ENCODE peak calls at places on chromosome 21, in eight cellular contexts. P is stimulated activated CD4-positive, alpha-beta T cell treated with anti-CD3 and anti-CD28 coated beads, Interleukin-12 subunit alpha, Interleukin-12 subunit beta, amount 100 ng/mL, for 4 hours; X is SK-N-DZ; R is PC-9; U is nephron progenitor cell; V is OCI-LY7; S is fibroblast of the conjunctiva; G is omental fat pad. Z is an unnamed sample.
A peak's percentile ranks its signal among the peaks of the same experiment; 100 is the strongest.

GRCh38 chr21:15483138-15483780 is 246.5 kb upstream of the USP25 start:
- DNase-seq in R (peak; percentile 78), V (peak; percentile 79), P (peak; percentile 74), S (peak; percentile 86), X (peak; percentile 86), G (peak; percentile 81), U (peak; percentile 91), Z (peak; percentile 95)

GRCh38 chr21:26007911-26008579 is 162.5 kb downstream of the APP start:
- DNase-seq in G (no peak), V (no peak), U (no peak), R (no peak), S (peak; percentile 33), X (no peak), P (no peak), Z (no peak)

GRCh38 chr21:36730291-36731281 is 31.7 kb downstream of the SIM2 start:
- DNase-seq in R (no peak), X (no peak), U (no peak), G (no peak), P (no peak), S (no peak), V (no peak), Z (no peak)

GRCh38 chr21:16644690-16645089 is 868.2 kb upstream of the CXADR start:
- DNase-seq in S (no peak), X (no peak), R (no peak), V (no peak), U (no peak), G (no peak), P (no peak), Z (peak; percentile 35)

GRCh38 chr21:42013901-42014300 is 3.7 kb upstream of the ZBTB21 start:
- DNase-seq in U (no peak), R (no peak), V (no peak), S (no peak), G (no peak), X (no peak), P (no peak), Z (no peak)

GRCh38 chr21:29172282-29172681 is 41.8 kb downstream of the MAP3K7CL start:
- DNase-seq in V (no peak), R (no peak), S (no peak), G (no peak), X (no peak), P (no peak), U (no peak), Z (no peak)

GRCh38 chr21:16522512-16522911 is 792.7 kb downstream of the USP25 start:
- DNase-seq in V (no peak), X (no peak), R (no peak), P (no peak), U (no peak), S (no peak), G (no peak), Z (peak; percentile 53)

GRCh38 chr21:36385233-36385908 is at the start of gene CHAF1B:
- DNase-seq in U (peak; percentile 93), G (peak; percentile 51), S (peak; percentile 54), P (peak; percentile 84), X (peak; percentile 74), V (peak; percentile 87), R (peak; percentile 79), Z (peak; percentile 72)

GRCh38 chr21:32955307-32955937 is 70.3 kb upstream of the OLIG2 start:
- DNase-seq in X (no peak), G (no peak), S (no peak), V (no peak), U (no peak), R (no peak), P (no peak), Z (no peak)